ENCODE peak calls at places on chromosomes 11 and 22, in six cellular contexts. I is astrocyte of the cerebellum, G is esophagus squamous epithelium, F is brain microvascular endothelial cell, Q is tibial artery, E is BE2C. B is an unnamed sample.

GRCh38 chr11:76798656-76799055 is 15.5 kb downstream of the TSKU start:
- DNase-seq in I (no peak), G (no peak), F (no peak), Q (peak), E (no peak), B (no peak)

GRCh38 chr11:82521427-82521826 is 212.2 kb downstream of the FAM181B start:
- DNase-seq in I (no peak), G (no peak), F (no peak), Q (peak), E (no peak), B (no peak)

GRCh38 chr11:74055938-74056337 is 47.1 kb upstream of the UCP3 start:
- DNase-seq in I (peak), G (no peak), F (peak), Q (no peak), E (no peak), B (peak)

GRCh38 chr11:6404341-6405038 is 14.2 kb downstream of the SMPD1 start:
- DNase-seq in I (no peak), G (no peak), F (peak), Q (no peak), E (no peak), B (no peak)

GRCh38 chr22:44133901-44134511 is 46.7 kb upstream of the PARVG start:
- DNase-seq in I (peak), G (no peak), F (peak), Q (peak), E (no peak), B (no peak)

GRCh38 chr22:47933891-47934290 is 1171.4 kb downstream of the TBC1D22A start:
- DNase-seq in I (no peak), G (no peak), F (no peak), Q (no peak), E (no peak), B (no peak)

GRCh38 chr11:118216621-118217526 is 7.9 kb downstream of the JAML start:
- DNase-seq in I (no peak), G (no peak), F (no peak), Q (no peak), E (no peak), B (no peak)

GRCh38 chr11:118522571-118523072 is 4.7 kb upstream of the TTC36 start:
- DNase-seq in I (no peak), G (no peak), F (peak), Q (no peak), E (peak), B (no peak)

GRCh38 chr11:116702772-116703360 is 69.9 kb downstream of the BUD13 start:
- DNase-seq in I (no peak), G (no peak), F (no peak), Q (no peak), E (peak), B (no peak)

GRCh38 chr11:7657306-7658025 is 15.8 kb downstream of the CYB5R2 start:
- DNase-seq in I (no peak), G (no peak), F (peak), Q (peak), E (peak), B (no peak)

GRCh38 chr11:44095506-44096359 is at the start of gene EXT2:
- DNase-seq in I (peak), G (peak), F (peak), Q (peak), E (peak), B (peak)

GRCh38 chr11:112290462-112290894 is 29.8 kb upstream of the PLET1 start:
- DNase-seq in I (no peak), G (no peak), F (no peak), Q (no peak), E (no peak), B (no peak)

GRCh38 chr22:45311033-45311531 is 1.3 kb downstream of the FAM118A start:
- DNase-seq in I (no peak), G (no peak), F (no peak), Q (no peak), E (no peak), B (no peak)

GRCh38 chr22:45310331-45311032 is 748 bp downstream of the FAM118A start:
- DNase-seq in I (no peak), G (no peak), F (no peak), Q (no peak), E (no peak), B (no peak)

GRCh38 chr22:45308624-45309421 is 911 bp upstream of the FAM118A start:
- DNase-seq in I (no peak), G (no peak), F (no peak), Q (no peak), E (no peak), B (no peak)

GRCh38 chr22:45312415-45312814 is 2.7 kb downstream of the FAM118A start:
- DNase-seq in I (no peak), G (no peak), F (no peak), Q (no peak), E (no peak), B (no peak)

DNA sequence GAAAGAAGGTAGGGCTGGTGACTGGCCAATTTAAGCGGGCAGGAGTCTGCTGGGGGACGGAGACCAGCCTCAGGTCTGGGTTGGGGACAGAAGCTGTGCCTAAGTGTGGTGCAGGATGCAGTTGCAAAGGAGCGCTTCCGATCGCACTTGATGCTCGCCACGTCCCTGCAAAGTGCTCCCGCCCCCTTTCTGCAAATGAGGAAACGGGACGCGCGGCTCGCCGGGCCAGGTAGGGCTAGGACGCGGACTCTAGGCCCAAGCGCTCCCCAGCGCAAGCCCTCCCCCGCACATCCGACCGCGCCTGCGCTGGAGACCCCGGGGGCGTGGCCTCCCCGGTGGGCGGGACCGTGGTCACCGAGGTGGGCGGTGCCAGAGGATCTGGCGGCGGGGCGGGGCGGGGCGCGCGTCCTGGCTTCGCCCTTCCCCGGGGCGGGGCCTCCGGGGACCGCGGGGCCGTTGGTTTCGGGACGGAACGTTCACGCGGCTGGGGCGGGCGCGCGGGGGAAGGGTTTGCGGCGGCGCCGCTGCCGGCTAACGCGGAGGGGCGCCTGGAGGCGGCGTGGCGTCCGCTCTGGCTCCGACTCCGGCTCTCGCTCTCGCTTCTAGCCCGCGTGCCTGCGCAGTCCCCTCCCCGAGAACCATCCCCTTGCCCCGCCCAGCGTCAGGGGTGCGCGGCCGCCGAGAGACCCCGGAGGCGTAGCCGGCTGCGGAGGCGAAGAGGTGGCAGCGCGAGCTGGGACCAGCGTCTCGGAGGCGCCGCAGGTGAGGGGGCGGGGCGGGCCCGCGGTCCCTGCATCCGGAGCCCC is at the start of gene FAM118A:
- DNase-seq in I (peak), G (peak), F (peak), Q (peak), E (peak), B (peak)
- TF ChIP-seq CTCF in I (no peak), G (no peak), F (no peak), Q (no peak), E (peak), B (no peak)

DNA sequence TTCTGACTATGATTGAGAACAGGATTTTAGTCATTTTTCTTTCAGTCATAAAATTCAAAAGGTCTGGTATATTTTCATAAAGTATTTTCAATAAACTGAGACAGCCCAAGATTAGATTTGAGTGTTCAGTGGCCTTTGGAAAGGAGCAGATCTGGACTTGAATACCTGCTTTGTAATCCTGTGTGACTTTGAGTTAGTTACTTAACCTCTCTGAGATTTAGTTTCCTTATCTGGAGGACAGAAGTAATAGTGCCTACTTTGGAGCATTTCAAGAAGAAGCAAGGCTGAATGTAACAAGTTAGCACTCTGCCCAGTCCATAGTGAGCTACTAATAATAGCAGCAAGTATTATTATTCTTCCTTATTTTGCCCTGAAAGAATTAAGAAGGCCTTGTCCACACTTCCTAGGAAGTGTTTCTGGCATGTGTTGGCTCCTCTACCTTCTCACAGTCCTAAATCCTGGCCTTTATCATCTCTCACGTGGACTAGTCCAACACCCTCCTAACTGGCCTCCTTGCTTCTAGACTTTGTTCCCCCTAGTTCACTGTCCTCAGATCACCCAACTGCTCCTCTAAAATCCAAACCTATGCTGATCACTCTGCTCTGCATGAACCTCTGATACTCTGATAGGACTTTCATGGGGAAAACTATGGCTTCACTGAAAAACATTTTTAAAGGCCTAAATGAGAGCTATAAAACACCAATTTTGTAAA is 115.8 kb downstream of the PLEKHA7 start:
- DNase-seq in I (no peak), G (no peak), F (no peak), Q (no peak), E (no peak), B (no peak)
- H3K4me3 ChIP-seq in I (no peak), G (no peak), F (no peak), Q (no peak), E (no peak), B (no peak)

DNA sequence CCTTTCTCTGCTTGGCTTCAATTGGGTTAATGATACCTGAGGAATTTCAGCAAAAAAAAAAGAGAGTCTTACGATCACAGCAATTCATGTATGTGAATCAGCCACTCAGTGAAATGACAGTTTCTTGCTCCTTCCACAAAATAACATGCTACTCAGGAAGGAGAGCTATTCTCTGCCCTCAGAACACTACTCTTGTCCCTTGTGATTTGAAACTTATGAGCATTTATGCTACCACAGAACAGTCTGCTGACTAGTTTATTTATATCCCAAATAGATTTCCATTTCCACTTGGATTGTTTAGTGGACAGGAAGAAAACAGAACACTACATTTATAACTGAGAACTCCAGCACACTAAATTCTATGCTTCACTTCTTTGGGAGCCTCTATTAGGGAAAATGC is 8.5 kb downstream of the TFIP11 start:
- DNase-seq in I (no peak), G (no peak), F (no peak), Q (no peak), E (no peak), B (no peak)
- TF ChIP-seq CTCF in I (no peak), G (no peak), F (no peak), Q (no peak), E (no peak), B (no peak)

GRCh38 chr11:15114501-15115475 is at the start of gene INSC:
- DNase-seq in I (no peak), G (no peak), F (no peak), Q (no peak), E (no peak), B (no peak)
- H3K4me3 ChIP-seq in I (peak), G (no peak), F (peak), Q (peak), E (no peak), B (peak)

GRCh38 chr11:69801513-69802335 is 17.5 kb downstream of the FGF3 start:
- DNase-seq in I (no peak), G (no peak), F (no peak), Q (no peak), E (peak), B (no peak)
- TF ChIP-seq CTCF in I (peak), G (peak), F (peak), Q (peak), E (peak), B (peak)

DNA sequence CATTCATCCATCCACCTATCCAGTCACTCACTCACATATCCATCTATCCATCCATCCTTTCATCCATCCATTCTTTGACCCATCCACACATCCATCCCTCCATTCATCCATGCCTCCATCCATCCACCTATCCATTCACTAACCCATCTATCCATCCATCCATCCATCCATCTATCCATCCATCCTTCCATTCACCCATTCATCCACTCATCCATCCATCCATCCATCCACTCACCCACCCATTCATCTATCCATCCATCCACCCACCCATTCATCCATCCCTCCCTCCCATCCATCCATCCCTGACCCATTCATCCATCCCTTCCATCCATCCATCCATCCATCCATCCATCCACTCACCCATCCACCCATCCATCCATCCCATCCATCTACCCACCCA is 4.9 kb upstream of the MUC2 start:
- DNase-seq in I (no peak), G (no peak), F (no peak), Q (no peak), E (no peak), B (no peak)
- H3K4me3 ChIP-seq in I (no peak), G (no peak), F (no peak), Q (no peak), E (no peak), B (no peak)

DNA sequence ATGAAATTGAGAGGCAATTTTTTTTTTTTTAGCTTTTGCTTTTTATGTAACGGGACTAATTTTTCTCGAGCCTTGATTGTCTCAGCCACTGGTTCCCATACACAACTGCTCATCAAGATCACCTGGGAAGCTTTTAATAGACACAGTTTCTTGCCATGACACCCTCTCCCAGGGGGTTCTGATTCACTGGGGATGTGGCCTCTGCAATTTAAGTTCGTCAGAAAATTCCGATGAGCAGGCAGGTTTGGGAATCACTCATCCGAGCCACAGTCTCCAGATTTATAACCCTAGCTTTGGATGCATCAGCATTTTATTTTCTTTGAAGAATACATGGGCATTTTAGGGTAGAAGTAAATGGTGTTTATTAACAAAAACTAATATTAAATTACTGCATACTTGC is 318.8 kb downstream of the DDX10 start:
- DNase-seq in I (no peak), G (no peak), F (peak), Q (no peak), E (no peak), B (no peak)
- TF ChIP-seq CTCF in I (no peak), G (no peak), F (no peak), Q (no peak), E (no peak), B (no peak)